ENCODE peak calls at places on chromosomes 3 and 15, in four cellular contexts. X is fibroblast of pulmonary artery, O is SW480, S is coronary artery. V is an unnamed sample.

GRCh38 chr15:79914728-79915127 is 17.9 kb upstream of the MTHFS start:
- DNase-seq in X (no peak), O (no peak), S (no peak), V (no peak)

GRCh38 chr3:45719761-45720487 is 30.7 kb downstream of the SACM1L start:
- DNase-seq in X (no peak), O (no peak), S (no peak), V (no peak)

GRCh38 chr3:52880474-52880873 is 16.9 kb downstream of the STIMATE start:
- DNase-seq in X (no peak), O (no peak), S (no peak), V (no peak)

GRCh38 chr3:147305533-147306241 is 100.7 kb downstream of the ZIC4 start:
- DNase-seq in X (peak; percentile 7), O (no peak), S (no peak), V (no peak)

GRCh38 chr15:51751687-51752683 is 588 bp downstream of the TMOD2 start:
- DNase-seq in X (peak; percentile 45), O (peak; percentile 59), S (no peak), V (no peak)

GRCh38 chr3:128266453-128266852 is 113.2 kb downstream of the EEFSEC start:
- DNase-seq in X (peak; percentile 51), O (no peak), S (peak; percentile 35), V (no peak)

GRCh38 chr3:126364130-126364695 is 7.0 kb upstream of the KLF15 start:
- DNase-seq in X (no peak), O (no peak), S (no peak), V (no peak)

GRCh38 chr15:63388511-63388910 is 6.9 kb upstream of the CA12 start:
- DNase-seq in X (no peak), O (no peak), S (no peak), V (no peak)

GRCh38 chr15:95087253-95087609 is 855.9 kb downstream of the MCTP2 start:
- DNase-seq in X (peak; percentile 44), O (peak; percentile 7), S (no peak), V (no peak)

GRCh38 chr15:31228980-31229826 is 97.4 kb upstream of the KLF13 start:
- DNase-seq in X (no peak), O (peak; percentile 29), S (no peak), V (no peak)

GRCh38 chr15:74775132-74775562 is 6.7 kb upstream of the CSK start:
- DNase-seq in X (no peak), O (no peak), S (no peak), V (no peak)

GRCh38 chr3:13479582-13480339 is at the start of gene HDAC11:
- DNase-seq in X (peak; percentile 97), O (peak; percentile 94), S (peak; percentile 99), V (peak; percentile 71)

GRCh38 chr3:36701249-36701572 is 63.1 kb downstream of the DCLK3 start:
- DNase-seq in X (no peak), O (no peak), S (no peak), V (no peak)

GRCh38 chr15:75215107-75216004 is 13.7 kb downstream of the C15orf39 start:
- DNase-seq in X (no peak), O (peak; percentile 16), S (no peak), V (no peak)

GRCh38 chr15:100763764-100764750 is 115.6 kb upstream of the ALDH1A3 start:
- DNase-seq in X (peak; percentile 31), O (no peak), S (peak; percentile 63), V (no peak)

GRCh38 chr3:58071480-58071971 is 63.3 kb downstream of the FLNB start:
- DNase-seq in X (no peak), O (peak; percentile 36), S (no peak), V (no peak)

GRCh38 chr3:141105828-141106628 is 54.9 kb downstream of the SPSB4 start:
- DNase-seq in X (peak; percentile 92), O (peak; percentile 82), S (no peak), V (peak; percentile 62)

GRCh38 chr3:168249539-168250414 is 154.1 kb upstream of the GOLIM4 start:
- DNase-seq in X (peak; percentile 69), O (peak; percentile 86), S (no peak), V (peak; percentile 82)

GRCh38 chr3:177102526-177102925 is 94.8 kb downstream of the TBL1XR1 start:
- DNase-seq in X (peak; percentile 75), O (no peak), S (no peak), V (no peak)

GRCh38 chr3:124791142-124791541 is 60.9 kb downstream of the UMPS start:
- DNase-seq in X (peak; percentile 26), O (no peak), S (no peak), V (no peak)

GRCh38 chr3:135966875-135967274 is 1.3 kb downstream of the PPP2R3A start:
- DNase-seq in X (no peak), O (no peak), S (no peak), V (no peak)

GRCh38 chr3:52294320-52295150 is 6.9 kb downstream of the GLYCTK start:
- DNase-seq in X (no peak), O (no peak), S (no peak), V (no peak)

GRCh38 chr3:160403796-160404510 is 4.5 kb downstream of the SMC4 start:
- DNase-seq in X (peak; percentile 58), O (no peak), S (no peak), V (no peak)

GRCh38 chr3:23952646-23953045 is 7.6 kb downstream of the NR1D2 start:
- DNase-seq in X (no peak), O (no peak), S (no peak), V (no peak)

GRCh38 chr3:141275032-141275422 is 43.4 kb downstream of the PXYLP1 start:
- DNase-seq in X (no peak), O (peak; percentile 49), S (no peak), V (no peak)

GRCh38 chr15:56211960-56212550 is 31.6 kb downstream of the RFX7 start:
- DNase-seq in X (no peak), O (no peak), S (no peak), V (no peak)